ENCODE peak calls at places on chromosomes 13 and 19, in nine cellular contexts. R, O, N, H, W, S, L, Z and E are unnamed samples.

GRCh38 chr13:79070343-79070974 is 335.6 kb downstream of the RBM26 start:
- DNase-seq in L (no peak), H (no peak), Z (no peak), W (no peak), S (no peak), R (no peak), N (no peak), O (no peak), E (no peak)

GRCh38 chr13:76754414-76754813 is 131.8 kb downstream of the KCTD12 start:
- DNase-seq in L (no peak), R (no peak), Z (no peak), S (no peak), O (no peak), H (no peak), W (no peak), N (no peak), E (no peak)

GRCh38 chr13:24539500-24540165 is 27.1 kb upstream of the PARP4 start:
- DNase-seq in N (no peak), H (no peak), R (no peak), W (no peak), O (no peak), L (no peak), Z (no peak), S (no peak), E (no peak)

GRCh38 chr13:110343241-110343865 is 36.3 kb downstream of the COL4A2 start:
- DNase-seq in O (no peak), Z (no peak), H (no peak), S (no peak), N (no peak), L (peak; percentile 83), W (no peak), R (no peak), E (no peak)

GRCh38 chr19:12880551-12881171 is 588 bp downstream of the DNASE2 start:
- DNase-seq in R (no peak), H (peak; percentile 47), Z (peak; percentile 37), L (no peak), O (no peak), N (peak; percentile 54), S (no peak), W (no peak), E (no peak)

GRCh38 chr19:49475995-49476880 is 2.2 kb downstream of the FLT3LG start:
- DNase-seq in H (peak; percentile 60), N (peak; percentile 92), O (peak; percentile 76), Z (peak; percentile 88), W (peak; percentile 77), L (no peak), S (peak; percentile 65), R (no peak), E (no peak)

GRCh38 chr19:46824887-46825730 is 25.5 kb downstream of the AP2S1 start:
- DNase-seq in W (no peak), S (no peak), R (no peak), N (no peak), Z (no peak), O (peak; percentile 53), H (no peak), L (no peak), E (no peak)

GRCh38 chr19:296476-297225 is 5.4 kb upstream of the PLPP2 start:
- DNase-seq in R (no peak), S (no peak), O (no peak), W (no peak), H (no peak), L (no peak), Z (no peak), N (no peak), E (no peak)

GRCh38 chr13:99821741-99822140 is 149.8 kb downstream of the ZIC5 start:
- DNase-seq in R (no peak), H (no peak), N (no peak), L (no peak), Z (no peak), S (no peak), W (no peak), O (no peak), E (no peak)

GRCh38 chr19:1132625-1133383 is 29.0 kb downstream of the GPX4 start:
- DNase-seq in Z (no peak), W (peak; percentile 38), S (no peak), R (no peak), H (no peak), N (no peak), O (peak; percentile 49), L (no peak), E (no peak)

GRCh38 chr13:100334209-100334608 is 245.3 kb downstream of the PCCA start:
- DNase-seq in S (no peak), H (no peak), L (no peak), N (no peak), O (peak; percentile 67), Z (no peak), W (no peak), R (no peak), E (no peak)